ENCODE peak calls at places on chromosome 9, in six cellular contexts. L, D, F, K, P and O are unnamed samples.
A peak's percentile ranks its signal among the peaks of the same experiment; 100 is the strongest.

GRCh38 chr9:21812945-21813568 is 10.6 kb downstream of the MTAP start:
- DNase-seq in L (peak; percentile 80), D (peak; percentile 74), F (peak; percentile 75), K (peak; percentile 82), P (peak; percentile 88), O (peak; percentile 44)

GRCh38 chr9:71909887-71910601 is 949 bp downstream of the ABHD17B start:
- DNase-seq in L (peak; percentile 65), D (peak; percentile 20), F (peak; percentile 56), K (peak; percentile 77), P (no peak), O (peak; percentile 67)

GRCh38 chr9:69097053-69097452 is 61.5 kb downstream of the FXN start:
- DNase-seq in L (peak; percentile 83), D (peak; percentile 84), F (no peak), K (no peak), P (peak; percentile 47), O (no peak)

GRCh38 chr9:88006511-88007290 is 32.4 kb upstream of the CDK20 start:
- DNase-seq in L (no peak), D (no peak), F (peak; percentile 56), K (no peak), P (no peak), O (no peak)

GRCh38 chr9:121764371-121764730 is 112.9 kb downstream of the DAB2IP start:
- DNase-seq in L (no peak), D (no peak), F (no peak), K (no peak), P (no peak), O (no peak)

GRCh38 chr9:119370816-119371215 is 1.6 kb upstream of the BRINP1 start:
- DNase-seq in L (peak; percentile 25), D (peak; percentile 1), F (peak; percentile 77), K (peak; percentile 81), P (peak; percentile 3), O (peak; percentile 73)

GRCh38 chr9:116467740-116468351 is 219.3 kb upstream of the TRIM32 start:
- DNase-seq in L (peak; percentile 11), D (no peak), F (no peak), K (peak; percentile 42), P (no peak), O (no peak)

GRCh38 chr9:138044485-138045383 is 167.2 kb downstream of the CACNA1B start:
- DNase-seq in L (no peak), D (no peak), F (no peak), K (no peak), P (no peak), O (no peak)

GRCh38 chr9:120742951-120743416 is 28.7 kb upstream of the MEGF9 start:
- DNase-seq in L (peak; percentile 20), D (peak; percentile 35), F (no peak), K (peak; percentile 76), P (peak; percentile 4), O (no peak)

GRCh38 chr9:95506692-95507455 is 9.9 kb downstream of the PTCH1 start:
- DNase-seq in L (peak; percentile 77), D (peak; percentile 58), F (peak; percentile 53), K (peak; percentile 81), P (peak; percentile 48), O (no peak)

GRCh38 chr9:20994486-20994885 is 37.0 kb downstream of the HACD4 start:
- DNase-seq in L (no peak), D (no peak), F (no peak), K (no peak), P (no peak), O (no peak)

GRCh38 chr9:106868565-106868964 is 5.6 kb downstream of the ZNF462 start:
- DNase-seq in L (no peak), D (no peak), F (no peak), K (no peak), P (no peak), O (no peak)

GRCh38 chr9:108645520-108645919 is 210.3 kb downstream of the ACTL7B start:
- DNase-seq in L (no peak), D (no peak), F (no peak), K (no peak), P (no peak), O (no peak)

GRCh38 chr9:31359071-31359470 is 1025.4 kb upstream of the ACO1 start:
- DNase-seq in L (no peak), D (no peak), F (no peak), K (no peak), P (no peak), O (no peak)

GRCh38 chr9:97237951-97238851 is 69.3 kb upstream of the CCDC180 start:
- DNase-seq in L (peak; percentile 77), D (peak; percentile 67), F (peak; percentile 84), K (peak; percentile 91), P (peak; percentile 46), O (peak; percentile 65)

GRCh38 chr9:73081979-73082657 is 69.5 kb upstream of the ANXA1 start:
- DNase-seq in L (peak; percentile 55), D (peak; percentile 27), F (no peak), K (peak; percentile 67), P (no peak), O (peak; percentile 15)

GRCh38 chr9:131112374-131113159 is 12.8 kb upstream of the NUP214 start:
- DNase-seq in L (no peak), D (no peak), F (no peak), K (no peak), P (no peak), O (no peak)

GRCh38 chr9:131111186-131111853 is 14.1 kb upstream of the NUP214 start:
- DNase-seq in L (no peak), D (no peak), F (no peak), K (peak; percentile 54), P (no peak), O (no peak)

GRCh38 chr9:131116281-131117101 is 8.9 kb upstream of the NUP214 start:
- DNase-seq in L (no peak), D (no peak), F (no peak), K (no peak), P (no peak), O (no peak)

GRCh38 chr9:131111854-131112311 is 13.5 kb upstream of the NUP214 start:
- DNase-seq in L (no peak), D (no peak), F (no peak), K (peak; percentile 42), P (no peak), O (peak; percentile 83)

GRCh38 chr9:131113655-131114563 is 11.5 kb upstream of the NUP214 start:
- DNase-seq in L (no peak), D (no peak), F (no peak), K (no peak), P (no peak), O (no peak)
- H2BK5ac ChIP-seq in L (no peak overlapping the region), D (no peak overlapping the region), F (no peak overlapping the region), K (no peak overlapping the region), P (no peak overlapping the region), O (peak overlapping the region; percentile 56)

GRCh38 chr9:13587581-13587980 is 308.1 kb upstream of the MPDZ start:
- DNase-seq in L (no peak), D (no peak), F (peak; percentile 38), K (no peak), P (no peak), O (no peak)
- H4K8ac ChIP-seq in L (no peak overlapping the region), D (no peak overlapping the region), F (no peak overlapping the region), K (no peak overlapping the region), P (no peak overlapping the region), O (no peak overlapping the region)

GRCh38 chr9:36486933-36487481 is 85.7 kb upstream of the MELK start:
- DNase-seq in L (peak; percentile 48), D (no peak), F (peak; percentile 39), K (peak; percentile 81), P (peak; percentile 19), O (peak; percentile 23)
- H2BK5ac ChIP-seq in L (no peak overlapping the region), D (peak overlapping the region; percentile 64), F (no peak overlapping the region), K (no peak overlapping the region), P (peak overlapping the region; percentile 73), O (peak overlapping the region; percentile 93)

DNA sequence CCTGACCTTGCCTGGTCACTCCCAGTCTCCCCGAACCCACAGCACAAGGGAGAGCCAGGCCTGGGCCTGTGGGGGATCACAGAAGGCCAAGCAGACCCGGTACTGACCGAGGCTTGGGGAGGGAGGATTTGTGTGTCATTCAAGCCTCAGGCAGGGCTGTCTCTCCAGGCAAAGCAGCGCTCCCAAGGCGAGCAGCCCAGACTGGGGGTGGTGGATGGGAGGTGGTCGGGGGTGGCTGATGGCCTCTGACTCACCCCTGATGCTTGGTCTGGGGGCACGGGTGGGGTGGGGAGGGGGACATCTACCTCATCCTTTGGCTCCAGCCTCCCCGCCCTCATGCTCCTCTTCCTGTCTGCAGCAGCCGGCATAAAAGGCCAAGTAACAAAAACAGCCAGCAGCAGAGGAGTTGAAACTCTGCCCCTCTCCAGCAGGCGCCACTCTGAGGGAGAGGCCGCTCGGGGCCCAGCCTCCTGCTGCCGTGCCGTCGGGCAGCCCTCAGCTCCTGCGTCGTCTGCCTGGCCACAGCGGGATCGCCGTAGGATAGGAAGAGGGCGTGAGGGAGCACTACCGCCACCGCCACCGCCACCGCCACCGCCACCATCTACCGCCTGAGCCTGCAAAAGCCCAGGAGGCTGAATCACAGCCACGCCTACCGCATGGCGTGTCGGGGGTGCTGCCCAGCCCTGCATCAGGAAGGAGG is 166.0 kb downstream of the OLFM1 start:
- DNase-seq in L (no peak), D (no peak), F (peak; percentile 80), K (peak; percentile 80), P (no peak), O (no peak)
- H4K8ac ChIP-seq in L (no peak overlapping the region), D (no peak overlapping the region), F (no peak overlapping the region), K (no peak overlapping the region), P (no peak overlapping the region), O (peak overlapping the region; percentile 92)

DNA sequence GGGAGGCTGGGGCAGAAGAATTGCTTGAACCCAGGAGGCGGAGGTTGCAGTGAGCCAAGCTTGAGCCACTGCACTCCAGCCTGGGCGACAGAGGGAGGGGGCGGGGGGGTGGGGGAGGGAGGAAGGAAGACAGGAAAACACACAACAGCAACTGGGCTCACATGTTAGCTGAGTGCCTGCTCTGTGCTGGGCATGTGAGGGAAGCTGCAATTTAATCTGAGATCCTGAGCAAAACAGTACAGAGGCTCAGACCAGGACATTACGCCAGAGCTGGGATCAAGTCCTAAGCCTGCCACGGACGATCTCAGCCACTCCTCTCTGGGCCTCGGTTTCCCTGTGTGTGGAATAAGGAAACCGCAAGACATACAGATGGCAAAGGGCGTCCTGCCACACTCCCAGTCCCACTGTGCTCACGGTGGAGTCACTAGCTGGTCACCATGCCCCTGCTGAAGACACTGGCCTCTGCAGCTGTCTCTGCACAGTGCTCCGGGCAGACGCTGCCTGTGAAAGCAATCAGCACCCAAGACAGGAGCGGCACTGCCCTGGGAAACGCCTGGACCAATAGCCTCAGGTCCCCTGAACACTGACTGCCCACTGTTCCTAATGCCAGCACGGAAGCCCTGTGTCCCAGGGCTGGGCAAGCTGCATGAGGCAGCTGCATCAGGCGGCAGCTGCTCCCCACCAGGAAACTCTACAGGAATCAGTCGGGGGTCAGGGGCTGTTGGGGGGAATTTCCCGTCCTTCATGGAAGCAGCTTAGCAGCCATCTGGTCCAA is 118.9 kb downstream of the VAV2 start:
- DNase-seq in L (peak; percentile 30), D (no peak), F (no peak), K (no peak), P (peak; percentile 58), O (no peak)
- H2BK5ac ChIP-seq in L (peak overlapping the region; percentile 63), D (no peak overlapping the region), F (no peak overlapping the region), K (no peak overlapping the region), P (peak overlapping the region; percentile 100), O (peak overlapping the region; percentile 42)